ENCODE peak calls at places on chromosomes 4 and X, in ten cellular contexts. R, D, Y, J, A, I, H, O, X and B are unnamed samples. For H3K27me3, the result is how much of the 10 kb centered on the place peaks cover.

GRCh38 chrX:82125103-82125502 is 923.2 kb downstream of the SH3BGRL start:
- DNase-seq in H (no peak), J (no peak), X (no peak), O (no peak), R (no peak), I (no peak), D (no peak), Y (no peak), A (no peak), B (no peak)

GRCh38 chrX:33078273-33078672 is 133.1 kb downstream of the DMD start:
- DNase-seq in A (no peak), J (no peak), Y (no peak), D (no peak), R (no peak), I (no peak), H (no peak), O (no peak), X (no peak), B (no peak)

GRCh38 chrX:25015486-25016360 is at the start of gene ARX:
- DNase-seq in O (peak), X (peak), Y (peak), J (peak), H (peak), D (peak), R (peak), A (peak), I (no peak), B (peak)

GRCh38 chr4:84985952-84986351 is 19.5 kb upstream of the WDFY3 start:
- DNase-seq in D (no peak), R (no peak), J (no peak), H (no peak), O (peak), Y (peak), I (no peak), A (peak), X (peak), B (no peak)

GRCh38 chr4:5824635-5825034 is 68.3 kb downstream of the CRMP1 start:
- DNase-seq in D (no peak), Y (peak), I (no peak), O (no peak), J (peak), H (no peak), X (peak), R (peak), A (peak), B (peak)

GRCh38 chr4:121796283-121796682 is 4.8 kb upstream of the EXOSC9 start:
- DNase-seq in Y (peak), I (no peak), A (no peak), R (no peak), O (no peak), X (no peak), H (no peak), D (no peak), J (no peak), B (no peak)

GRCh38 chrX:22135994-22136684 is 104.0 kb downstream of the PHEX start:
- DNase-seq in D (peak), R (no peak), Y (peak), I (no peak), A (peak), O (peak), J (peak), H (no peak), X (peak), B (peak)

GRCh38 chr4:26459054-26459755 is 31.1 kb downstream of the CCKAR start:
- DNase-seq in R (no peak), O (peak), Y (peak), A (peak), J (peak), D (peak), H (no peak), X (peak), I (peak), B (peak)

GRCh38 chrX:49003696-49004095 is 1.6 kb upstream of the GRIPAP1 start:
- DNase-seq in I (no peak), D (no peak), H (no peak), O (no peak), R (no peak), Y (no peak), X (no peak), J (peak), A (no peak), B (no peak)

GRCh38 chrX:107849747-107850478 is 24.2 kb downstream of the MID2 start:
- DNase-seq in O (no peak), X (no peak), D (no peak), J (no peak), I (no peak), R (peak), Y (peak), H (peak), A (no peak), B (no peak)

GRCh38 chr4:65825121-65825520 is 154.8 kb upstream of the EPHA5 start:
- DNase-seq in X (peak), H (no peak), O (peak), J (no peak), I (no peak), A (peak), Y (no peak), R (no peak), D (no peak), B (no peak)

GRCh38 chr4:155468282-155468681 is 91.5 kb upstream of the MAP9 start:
- DNase-seq in X (no peak), R (no peak), Y (no peak), H (no peak), J (no peak), D (no peak), A (no peak), O (no peak), I (no peak), B (no peak)

GRCh38 chr4:26319467-26320158 is 1.2 kb upstream of the RBPJ start:
- DNase-seq in O (peak), J (peak), I (peak), A (peak), H (peak), R (peak), D (peak), Y (peak), X (peak), B (peak)

GRCh38 chr4:14856076-14856926 is 146.0 kb upstream of the CPEB2 start:
- DNase-seq in J (peak), X (peak), Y (peak), H (no peak), R (peak), O (peak), I (peak), A (peak), D (no peak), B (no peak)

GRCh38 chrX:44042124-44042523 is 68.9 kb upstream of the NDP start:
- DNase-seq in H (no peak), I (no peak), R (no peak), D (no peak), A (peak), Y (no peak), X (peak), O (peak), J (no peak), B (no peak)

GRCh38 chrX:48613502-48614160 is 16.3 kb downstream of the WDR13 start:
- DNase-seq in H (no peak), O (peak), J (no peak), A (peak), D (no peak), Y (peak), I (no peak), R (no peak), X (peak), B (no peak)

GRCh38 chrX:35115205-35115604 is 172.6 kb downstream of the FAM47B start:
- DNase-seq in D (no peak), A (peak), J (no peak), O (peak), H (no peak), R (no peak), I (no peak), X (peak), Y (peak), B (no peak)

GRCh38 chr4:123564758-123565346 is 168.3 kb downstream of the SPRY1 start:
- DNase-seq in R (peak), X (peak), J (peak), A (peak), O (peak), H (peak), D (peak), I (peak), Y (peak), B (peak)

GRCh38 chr4:91497892-91498291 is 805.9 kb upstream of the GRID2 start:
- DNase-seq in A (no peak), O (no peak), I (no peak), H (no peak), D (no peak), R (no peak), Y (no peak), X (no peak), J (no peak), B (no peak)

GRCh38 chr4:143335979-143336827 is 473 bp upstream of the GAB1 start:
- DNase-seq in J (peak), X (peak), A (peak), H (peak), R (peak), I (no peak), O (peak), Y (peak), D (peak), B (peak)

GRCh38 chrX:57134702-57135101 is 2.5 kb downstream of the SPIN2A start:
- DNase-seq in J (no peak), R (no peak), Y (no peak), A (no peak), O (no peak), I (no peak), H (no peak), X (no peak), D (no peak), B (no peak)

GRCh38 chrX:47637546-47638195 is 7.9 kb upstream of the CFP start:
- DNase-seq in J (no peak), Y (no peak), X (peak), I (no peak), D (no peak), O (no peak), A (no peak), H (peak), R (peak), B (no peak)

GRCh38 chrX:18146954-18147353 is 73.7 kb downstream of the BEND2 start:
- DNase-seq in J (peak), H (peak), Y (peak), O (peak), D (peak), A (peak), R (peak), X (peak), I (no peak), B (no peak)

GRCh38 chrX:71181558-71181909 is 36.9 kb downstream of the NLGN3 start:
- DNase-seq in X (no peak), O (no peak), A (no peak), Y (peak), R (peak), D (no peak), H (peak), J (peak), I (no peak), B (no peak)

GRCh38 chrX:103681443-103681842 is 5.1 kb downstream of the MORF4L2 start:
- DNase-seq in I (no peak), A (no peak), O (peak), Y (peak), X (peak), R (no peak), H (no peak), J (no peak), D (no peak), B (no peak)

GRCh38 chr4:13559414-13559813 is 15.1 kb upstream of the NKX3-2 start:
- DNase-seq in A (peak), R (no peak), O (peak), H (no peak), J (no peak), D (no peak), Y (peak), X (peak), I (no peak), B (no peak)

GRCh38 chrX:15605233-15605632 is 4.5 kb upstream of the ACE2 start:
- DNase-seq in A (no peak), J (no peak), X (no peak), R (no peak), Y (no peak), I (no peak), O (no peak), H (no peak), D (no peak), B (no peak)

GRCh38 chrX:50107470-50107869 is 93.3 kb downstream of the AKAP4 start:
- DNase-seq in O (no peak), A (no peak), I (no peak), D (no peak), J (no peak), Y (peak), X (no peak), R (no peak), H (no peak), B (no peak)

GRCh38 chr4:8439914-8440490 is 521 bp downstream of the ACOX3 start:
- DNase-seq in X (no peak), D (no peak), A (no peak), J (peak), Y (no peak), R (peak), H (no peak), O (no peak), I (no peak), B (no peak)

GRCh38 chr4:53653484-53654053 is 62.3 kb upstream of the LNX1 start:
- DNase-seq in O (no peak), Y (peak), X (no peak), A (peak), J (no peak), D (no peak), R (no peak), I (peak), H (no peak), B (no peak)

GRCh38 chr4:101279377-101279871 is 67.9 kb downstream of the PPP3CA start:
- DNase-seq in R (no peak), D (no peak), O (peak), Y (peak), J (no peak), X (peak), I (no peak), H (no peak), A (peak), B (no peak)

GRCh38 chr4:75769044-75769443 is 44.7 kb downstream of the USO1 start:
- DNase-seq in Y (peak), H (no peak), O (peak), R (no peak), X (peak), I (no peak), D (no peak), J (no peak), A (peak), B (no peak)

GRCh38 chrX:114127411-114128025 is 456.4 kb upstream of the HTR2C start:
- DNase-seq in I (no peak), D (no peak), O (no peak), X (no peak), A (no peak), R (peak), Y (no peak), J (no peak), H (peak), B (peak)

GRCh38 chr4:186845137-186845842 is 121.6 kb upstream of the FAT1 start:
- DNase-seq in O (peak), H (no peak), X (peak), R (no peak), J (peak), Y (peak), D (no peak), I (no peak), A (peak), B (no peak)

GRCh38 chr4:87270144-87270543 is 49.7 kb upstream of the KLHL8 start:
- DNase-seq in A (peak), J (peak), X (peak), H (peak), D (peak), R (peak), O (peak), Y (peak), I (no peak), B (peak)

GRCh38 chr4:140719693-140720092 is 36.5 kb downstream of the TBC1D9 start:
- DNase-seq in Y (no peak), R (no peak), X (no peak), I (no peak), J (no peak), O (no peak), H (no peak), D (no peak), A (no peak), B (no peak)

GRCh38 chr4:5874811-5875465 is 17.9 kb downstream of the CRMP1 start:
- DNase-seq in J (no peak), X (peak), R (peak), I (no peak), O (peak), A (peak), D (no peak), Y (peak), H (peak), B (peak)

GRCh38 chr4:98068495-98068894 is 74.8 kb downstream of the STPG2 start:
- DNase-seq in X (no peak), H (no peak), A (no peak), O (no peak), J (no peak), R (no peak), Y (no peak), D (no peak), I (no peak), B (no peak)
- H3K9ac ChIP-seq in X (no peak), H (no peak), A (no peak), O (no peak), J (no peak), R (no peak), Y (no peak), D (no peak), I (no peak), B (no peak)

GRCh38 chr4:185011408-185011807 is 6.9 kb upstream of the HELT start:
- DNase-seq in A (no peak), R (peak), X (no peak), J (no peak), H (peak), Y (peak), O (no peak), D (no peak), I (no peak), B (no peak)
- H3K27me3 ChIP-seq in A (half or more), R (half or more), X (under half), J (half or more), H (under half), Y (half or more), O (half or more), D (half or more), I (under half), B (under half)

GRCh38 chrX:120749141-120749846 is 119.4 kb upstream of the C1GALT1C1 start:
- DNase-seq in R (no peak), I (no peak), Y (no peak), A (no peak), D (no peak), H (no peak), X (peak), O (peak), J (no peak), B (no peak)
- H3K9ac ChIP-seq in R (no peak), I (no peak), Y (no peak), A (no peak), D (no peak), H (no peak), X (no peak), O (no peak), J (no peak), B (no peak)

GRCh38 chr4:54676062-54676461 is 18.3 kb downstream of the KIT start:
- DNase-seq in A (no peak), Y (no peak), I (no peak), J (no peak), R (peak), X (no peak), O (no peak), H (no peak), D (no peak), B (no peak)

GRCh38 chr4:54678826-54679225 is 21.1 kb downstream of the KIT start:
- DNase-seq in J (no peak), X (no peak), O (no peak), A (no peak), H (no peak), I (no peak), Y (no peak), D (no peak), R (no peak), B (no peak)

GRCh38 chr4:54677853-54678650 is 20.3 kb downstream of the KIT start:
- DNase-seq in D (no peak), Y (no peak), J (no peak), O (no peak), X (no peak), R (no peak), H (no peak), I (no peak), A (no peak), B (no peak)

DNA sequence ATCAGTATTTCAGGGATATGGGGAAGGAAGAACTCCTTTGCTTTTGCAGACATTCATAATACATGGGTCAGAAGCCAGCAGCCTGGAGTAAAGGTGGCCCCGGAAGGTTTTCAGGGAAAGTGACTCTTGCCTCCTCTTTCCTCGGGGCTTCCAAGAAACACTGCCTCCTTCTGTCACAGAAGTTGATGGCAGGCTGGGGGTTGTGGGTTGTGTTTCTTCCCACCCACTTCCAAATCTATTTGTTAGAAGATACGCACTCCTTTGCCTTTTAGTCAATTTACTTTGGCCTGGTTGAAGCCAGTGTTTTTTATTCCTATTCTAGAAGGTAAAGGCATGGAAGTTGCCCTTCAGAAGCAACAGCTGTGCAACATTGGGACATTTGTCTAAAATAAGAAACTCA is 19.7 kb downstream of the KIT start:
- DNase-seq in O (no peak), D (no peak), I (no peak), J (peak), X (no peak), A (no peak), Y (no peak), H (no peak), R (peak), B (no peak)
- H3K27me3 ChIP-seq in O (under half), D (under half), I (under half), J (under half), X (under half), A (under half), Y (under half), H (under half), R (under half), B (under half)

DNA sequence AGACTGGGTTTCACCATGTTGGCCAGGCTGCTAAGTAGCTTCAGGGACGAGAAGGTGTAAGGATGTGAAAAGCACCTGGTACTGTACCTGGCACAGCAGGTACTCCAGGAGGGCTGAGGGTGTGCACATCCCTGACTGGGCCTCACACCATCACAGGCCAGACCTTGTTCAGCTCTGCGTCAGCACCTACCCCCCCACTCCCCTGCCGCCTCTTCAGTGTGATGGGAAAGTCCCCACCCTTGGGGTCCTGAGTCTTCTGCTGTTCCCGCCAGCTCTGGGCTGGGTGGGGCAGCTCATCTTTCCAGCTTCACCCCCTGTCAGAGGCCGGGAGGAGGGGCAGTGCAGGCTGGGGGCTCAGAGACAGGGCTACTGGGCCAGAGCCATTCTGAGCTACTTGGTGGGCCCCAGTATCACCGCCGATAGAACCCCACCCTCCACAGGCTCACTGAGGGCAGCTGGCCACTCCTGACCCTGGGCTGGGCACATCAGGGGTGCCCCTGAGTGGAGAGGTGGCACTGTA is 6.7 kb upstream of the SH3BP2 start:
- DNase-seq in A (no peak), J (no peak), I (peak), D (no peak), O (no peak), Y (no peak), H (no peak), X (no peak), R (no peak), B (no peak)
- H3K9ac ChIP-seq in A (no peak), J (no peak), I (peak), D (no peak), O (no peak), Y (no peak), H (no peak), X (no peak), R (no peak), B (no peak)

GRCh38 chr4:1405636-1406415 is 416 bp downstream of the NKX1-1 start:
- DNase-seq in Y (no peak), J (no peak), I (no peak), R (peak), A (no peak), D (no peak), O (no peak), H (peak), X (no peak), B (no peak)
- H3K27me3 ChIP-seq in Y (half or more), J (under half), I (under half), R (half or more), A (half or more), D (half or more), O (half or more), H (half or more), X (half or more), B (half or more)

DNA sequence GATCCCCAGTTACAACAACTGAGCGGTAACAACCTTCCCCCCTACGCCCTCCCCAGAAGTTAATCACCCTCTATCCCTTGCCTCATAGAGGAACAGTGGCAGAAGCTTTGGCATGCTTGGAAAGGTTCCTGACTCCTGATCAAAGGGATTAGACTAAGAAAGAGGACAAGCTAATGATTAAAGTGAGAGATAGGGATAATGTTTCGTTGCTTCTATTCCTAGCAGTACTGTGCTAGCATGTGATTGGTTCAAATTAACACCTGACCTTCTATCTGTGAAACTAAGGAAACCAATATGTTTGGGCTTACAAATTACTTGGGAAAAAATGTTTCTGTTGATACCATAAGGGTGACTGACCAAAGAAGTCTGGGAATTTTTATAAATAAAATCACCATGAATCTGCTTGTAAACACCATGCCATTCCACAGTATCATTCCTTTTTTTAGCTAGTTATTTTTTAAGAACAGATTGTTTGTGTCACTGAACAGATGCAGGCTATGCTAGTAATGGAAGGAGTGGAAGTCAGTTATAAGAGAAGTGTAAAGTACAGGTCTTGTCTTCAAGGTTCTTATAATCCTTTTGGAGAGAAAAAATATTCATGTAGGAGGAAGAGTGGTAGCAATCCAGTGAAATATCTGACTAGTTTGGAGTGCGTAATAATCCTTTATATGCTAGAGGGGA is 11.3 kb upstream of the ATP1B4 start:
- DNase-seq in H (no peak), O (no peak), X (no peak), I (no peak), R (no peak), J (no peak), Y (no peak), D (no peak), A (no peak), B (no peak)
- H3K9ac ChIP-seq in H (no peak), O (no peak), X (no peak), I (no peak), R (no peak), J (no peak), Y (no peak), D (no peak), A (no peak), B (no peak)

GRCh38 chr4:112526061-112526460 is 10.1 kb upstream of the NEUROG2 start:
- DNase-seq in A (peak), I (no peak), H (no peak), X (peak), R (no peak), O (no peak), Y (peak), J (no peak), D (no peak), B (no peak)
- H3K27me3 ChIP-seq in A (under half), I (under half), H (under half), X (under half), R (half or more), O (under half), Y (under half), J (under half), D (half or more), B (half or more)